ENCODE peak calls at places on chromosome 4, in nine cellular contexts. One of them, this sample, is unnamed.

GRCh38 chr4:64341711-64342110 is 67.5 kb downstream of the TECRL start:
- ATAC-seq in left ventricle myocardium superior: peak; percentile 96
- ATAC-seq in B cell: no peak
- ATAC-seq in GM23338: no peak
- ATAC-seq in heart right ventricle: peak; percentile 85
- ATAC-seq in activated CD4-positive, alpha-beta T cell treated with anti-CD3 and anti-CD28 coated beads for 36 hours: no peak
- ATAC-seq in left lung: no peak
- ATAC-seq in central memory CD8-positive, alpha-beta T cell: no peak
- ATAC-seq in HepG2: no peak
- ATAC-seq in this sample: no peak

GRCh38 chr4:153943738-153944415 is 155.0 kb upstream of the SFRP2 start:
- ATAC-seq in left lung: no peak
- ATAC-seq in left ventricle myocardium superior: no peak
- ATAC-seq in GM23338: no peak
- ATAC-seq in heart right ventricle: no peak
- ATAC-seq in B cell: no peak
- ATAC-seq in HepG2: no peak
- ATAC-seq in activated CD4-positive, alpha-beta T cell treated with anti-CD3 and anti-CD28 coated beads for 36 hours: peak; percentile 98
- ATAC-seq in central memory CD8-positive, alpha-beta T cell: no peak
- ATAC-seq in this sample: peak; percentile 96

GRCh38 chr4:3179126-3179706 is 69.7 kb upstream of the MSANTD1 start:
- ATAC-seq in heart right ventricle: no peak
- ATAC-seq in B cell: no peak
- ATAC-seq in GM23338: no peak
- ATAC-seq in central memory CD8-positive, alpha-beta T cell: no peak
- ATAC-seq in HepG2: peak; percentile 98
- ATAC-seq in left lung: peak; percentile 27
- ATAC-seq in activated CD4-positive, alpha-beta T cell treated with anti-CD3 and anti-CD28 coated beads for 36 hours: no peak
- ATAC-seq in left ventricle myocardium superior: no peak
- ATAC-seq in this sample: no peak

GRCh38 chr4:3708103-3708510 is 58.1 kb upstream of the ADRA2C start:
- ATAC-seq in HepG2: no peak
- ATAC-seq in activated CD4-positive, alpha-beta T cell treated with anti-CD3 and anti-CD28 coated beads for 36 hours: no peak
- ATAC-seq in left ventricle myocardium superior: peak; percentile 74
- ATAC-seq in heart right ventricle: peak; percentile 78
- ATAC-seq in left lung: no peak
- ATAC-seq in central memory CD8-positive, alpha-beta T cell: no peak
- ATAC-seq in B cell: no peak
- ATAC-seq in GM23338: no peak
- ATAC-seq in this sample: no peak

GRCh38 chr4:38170800-38171199 is 210.6 kb downstream of the PTTG2 start:
- ATAC-seq in HepG2: no peak
- ATAC-seq in B cell: no peak
- ATAC-seq in activated CD4-positive, alpha-beta T cell treated with anti-CD3 and anti-CD28 coated beads for 36 hours: no peak
- ATAC-seq in left lung: no peak
- ATAC-seq in heart right ventricle: no peak
- ATAC-seq in left ventricle myocardium superior: no peak
- ATAC-seq in central memory CD8-positive, alpha-beta T cell: no peak
- ATAC-seq in GM23338: no peak
- ATAC-seq in this sample: no peak

GRCh38 chr4:152825336-152825735 is 45.6 kb downstream of the ARFIP1 start:
- ATAC-seq in left lung: no peak
- ATAC-seq in heart right ventricle: no peak
- ATAC-seq in left ventricle myocardium superior: no peak
- ATAC-seq in HepG2: no peak
- ATAC-seq in activated CD4-positive, alpha-beta T cell treated with anti-CD3 and anti-CD28 coated beads for 36 hours: no peak
- ATAC-seq in central memory CD8-positive, alpha-beta T cell: no peak
- ATAC-seq in GM23338: no peak
- ATAC-seq in B cell: no peak
- ATAC-seq in this sample: no peak

GRCh38 chr4:7877131-7877530 is 62.5 kb downstream of the AFAP1 start:
- ATAC-seq in central memory CD8-positive, alpha-beta T cell: no peak
- ATAC-seq in activated CD4-positive, alpha-beta T cell treated with anti-CD3 and anti-CD28 coated beads for 36 hours: peak; percentile 39
- ATAC-seq in left lung: no peak
- ATAC-seq in GM23338: no peak
- ATAC-seq in B cell: no peak
- ATAC-seq in left ventricle myocardium superior: no peak
- ATAC-seq in HepG2: no peak
- ATAC-seq in heart right ventricle: no peak
- ATAC-seq in this sample: peak; percentile 47

GRCh38 chr4:185383451-185383850 is 12.3 kb downstream of the LRP2BP start:
- ATAC-seq in central memory CD8-positive, alpha-beta T cell: no peak
- ATAC-seq in B cell: no peak
- ATAC-seq in GM23338: no peak
- ATAC-seq in left ventricle myocardium superior: no peak
- ATAC-seq in left lung: peak; percentile 56
- ATAC-seq in HepG2: no peak
- ATAC-seq in activated CD4-positive, alpha-beta T cell treated with anti-CD3 and anti-CD28 coated beads for 36 hours: no peak
- ATAC-seq in heart right ventricle: no peak
- ATAC-seq in this sample: no peak

GRCh38 chr4:94507708-94508107 is 56.0 kb downstream of the PDLIM5 start:
- ATAC-seq in left ventricle myocardium superior: peak; percentile 79
- ATAC-seq in activated CD4-positive, alpha-beta T cell treated with anti-CD3 and anti-CD28 coated beads for 36 hours: peak; percentile 99
- ATAC-seq in GM23338: no peak
- ATAC-seq in left lung: peak; percentile 81
- ATAC-seq in HepG2: peak; percentile 81
- ATAC-seq in heart right ventricle: peak; percentile 72
- ATAC-seq in B cell: no peak
- ATAC-seq in central memory CD8-positive, alpha-beta T cell: no peak
- ATAC-seq in this sample: peak; percentile 98

GRCh38 chr4:27011401-27011800 is 150.8 kb downstream of the STIM2 start:
- ATAC-seq in B cell: no peak
- ATAC-seq in activated CD4-positive, alpha-beta T cell treated with anti-CD3 and anti-CD28 coated beads for 36 hours: no peak
- ATAC-seq in left ventricle myocardium superior: no peak
- ATAC-seq in left lung: peak; percentile 44
- ATAC-seq in HepG2: no peak
- ATAC-seq in heart right ventricle: no peak
- ATAC-seq in GM23338: no peak
- ATAC-seq in central memory CD8-positive, alpha-beta T cell: no peak
- ATAC-seq in this sample: no peak

GRCh38 chr4:99028187-99028586 is 32.7 kb downstream of the METAP1 start:
- ATAC-seq in central memory CD8-positive, alpha-beta T cell: no peak
- ATAC-seq in left ventricle myocardium superior: no peak
- ATAC-seq in HepG2: peak; percentile 73
- ATAC-seq in B cell: no peak
- ATAC-seq in activated CD4-positive, alpha-beta T cell treated with anti-CD3 and anti-CD28 coated beads for 36 hours: peak; percentile 84
- ATAC-seq in left lung: peak; percentile 17
- ATAC-seq in heart right ventricle: no peak
- ATAC-seq in GM23338: no peak
- ATAC-seq in this sample: peak; percentile 80

GRCh38 chr4:16124232-16124631 is 40.4 kb upstream of the PROM1 start:
- ATAC-seq in central memory CD8-positive, alpha-beta T cell: no peak
- ATAC-seq in left ventricle myocardium superior: peak; percentile 66
- ATAC-seq in heart right ventricle: peak; percentile 32
- ATAC-seq in left lung: no peak
- ATAC-seq in B cell: no peak
- ATAC-seq in GM23338: no peak
- ATAC-seq in HepG2: no peak
- ATAC-seq in activated CD4-positive, alpha-beta T cell treated with anti-CD3 and anti-CD28 coated beads for 36 hours: no peak
- ATAC-seq in this sample: no peak

GRCh38 chr4:42729505-42730237 is 72.8 kb upstream of the ATP8A1 start:
- ATAC-seq in central memory CD8-positive, alpha-beta T cell: no peak
- ATAC-seq in GM23338: no peak
- ATAC-seq in left ventricle myocardium superior: no peak
- ATAC-seq in left lung: peak; percentile 91
- ATAC-seq in HepG2: no peak
- ATAC-seq in heart right ventricle: no peak
- ATAC-seq in B cell: no peak
- ATAC-seq in activated CD4-positive, alpha-beta T cell treated with anti-CD3 and anti-CD28 coated beads for 36 hours: no peak
- ATAC-seq in this sample: no peak

GRCh38 chr4:110268352-110268751 is 69.9 kb upstream of the ELOVL6 start:
- ATAC-seq in GM23338: no peak
- ATAC-seq in activated CD4-positive, alpha-beta T cell treated with anti-CD3 and anti-CD28 coated beads for 36 hours: peak; percentile 94
- ATAC-seq in central memory CD8-positive, alpha-beta T cell: no peak
- ATAC-seq in HepG2: no peak
- ATAC-seq in B cell: no peak
- ATAC-seq in left ventricle myocardium superior: no peak
- ATAC-seq in heart right ventricle: no peak
- ATAC-seq in left lung: no peak
- ATAC-seq in this sample: peak; percentile 91

GRCh38 chr4:148574941-148575340 is 132.7 kb upstream of the NR3C2 start:
- ATAC-seq in left ventricle myocardium superior: peak; percentile 20
- ATAC-seq in GM23338: no peak
- ATAC-seq in heart right ventricle: no peak
- ATAC-seq in HepG2: no peak
- ATAC-seq in left lung: no peak
- ATAC-seq in B cell: no peak
- ATAC-seq in activated CD4-positive, alpha-beta T cell treated with anti-CD3 and anti-CD28 coated beads for 36 hours: no peak
- ATAC-seq in central memory CD8-positive, alpha-beta T cell: no peak
- ATAC-seq in this sample: no peak

This sample was measured in activated T-helper 17 cell treated with anti-CD3 and anti-CD28 coated beads, Interleukin-2, amount 50 U/mL, for 72 hours.